ENCODE peak calls at places on chromosome 6, in seven cellular contexts. J, S, A, G, P, O and V are unnamed samples.

GRCh38 chr6:138129190-138129589 is 22.0 kb upstream of the PERP start:
- DNase-seq in J (no peak), S (no peak), A (no peak), G (no peak), P (peak), O (no peak), V (no peak)

GRCh38 chr6:3194535-3195376 is 32.7 kb downstream of the TUBB2B start:
- DNase-seq in J (no peak), S (peak), A (peak), G (peak), P (peak), O (peak), V (no peak)

GRCh38 chr6:18985061-18985460 is 597.9 kb downstream of the RNF144B start:
- DNase-seq in J (no peak), S (no peak), A (no peak), G (no peak), P (no peak), O (no peak), V (no peak)

GRCh38 chr6:16343593-16343992 is 105.2 kb downstream of the GMPR start:
- DNase-seq in J (no peak), S (no peak), A (no peak), G (no peak), P (no peak), O (no peak), V (no peak)

GRCh38 chr6:141667580-141668309 is 465.0 kb upstream of the GJE1 start:
- DNase-seq in J (no peak), S (peak), A (no peak), G (no peak), P (peak), O (no peak), V (peak)

GRCh38 chr6:111414373-111414772 is 68.6 kb downstream of the REV3L start:
- DNase-seq in J (no peak), S (no peak), A (no peak), G (no peak), P (no peak), O (no peak), V (no peak)

GRCh38 chr6:154996841-154997311 is 1.8 kb downstream of the TIAM2 start:
- DNase-seq in J (no peak), S (no peak), A (no peak), G (peak), P (no peak), O (no peak), V (peak)

GRCh38 chr6:76701610-76702009 is 629.1 kb upstream of the IMPG1 start:
- DNase-seq in J (no peak), S (no peak), A (no peak), G (no peak), P (peak), O (no peak), V (no peak)

GRCh38 chr6:78947529-78947928 is 80.2 kb downstream of the IRAK1BP1 start:
- DNase-seq in J (no peak), S (peak), A (no peak), G (no peak), P (peak), O (no peak), V (no peak)

GRCh38 chr6:144477841-144478240 is 192.7 kb downstream of the UTRN start:
- DNase-seq in J (no peak), S (no peak), A (no peak), G (no peak), P (no peak), O (no peak), V (no peak)

GRCh38 chr6:88972504-88973423 is 9.3 kb upstream of the RNGTT start:
- DNase-seq in J (no peak), S (no peak), A (no peak), G (no peak), P (no peak), O (no peak), V (no peak)

GRCh38 chr6:21915707-21916399 is 322.3 kb downstream of the SOX4 start:
- DNase-seq in J (no peak), S (peak), A (no peak), G (peak), P (peak), O (peak), V (peak)

GRCh38 chr6:27867051-27867940 is 44.9 kb downstream of the OR2B2 start:
- DNase-seq in J (no peak), S (peak), A (peak), G (peak), P (peak), O (peak), V (peak)

GRCh38 chr6:31702819-31703716 is at the start of gene ABHD16A:
- DNase-seq in J (peak), S (peak), A (peak), G (peak), P (peak), O (peak), V (peak)

GRCh38 chr6:157181649-157182048 is 141.7 kb downstream of the TMEM242 start:
- DNase-seq in J (no peak), S (no peak), A (no peak), G (no peak), P (no peak), O (no peak), V (peak)

GRCh38 chr6:10276106-10276505 is 138.8 kb downstream of the TFAP2A start:
- DNase-seq in J (no peak), S (no peak), A (no peak), G (no peak), P (peak), O (no peak), V (peak)

GRCh38 chr6:87407531-87407895 is 259 bp upstream of the CFAP206 start:
- DNase-seq in J (no peak), S (peak), A (no peak), G (no peak), P (peak), O (no peak), V (peak)

GRCh38 chr6:127083231-127084015 is 35.0 kb upstream of the RSPO3 start:
- DNase-seq in J (no peak), S (no peak), A (no peak), G (no peak), P (no peak), O (no peak), V (peak)

GRCh38 chr6:104955927-104956662 is 812 bp upstream of the LIN28B start:
- DNase-seq in J (no peak), S (no peak), A (peak), G (peak), P (no peak), O (no peak), V (no peak)

GRCh38 chr6:125793280-125793679 is 2.5 kb downstream of the NCOA7 start:
- DNase-seq in J (no peak), S (no peak), A (peak), G (peak), P (no peak), O (peak), V (no peak)

GRCh38 chr6:144217264-144217663 is 66.9 kb downstream of the STX11 start:
- DNase-seq in J (no peak), S (peak), A (no peak), G (no peak), P (no peak), O (no peak), V (no peak)

GRCh38 chr6:90008189-90008907 is 114.1 kb downstream of the GJA10 start:
- DNase-seq in J (no peak), S (no peak), A (no peak), G (no peak), P (no peak), O (no peak), V (peak)

GRCh38 chr6:29479560-29479959 is 8.2 kb downstream of the MAS1L start:
- DNase-seq in J (no peak), S (no peak), A (no peak), G (no peak), P (no peak), O (no peak), V (no peak)

GRCh38 chr6:126093108-126093507 is 106.8 kb downstream of the TRMT11 start:
- DNase-seq in J (no peak), S (no peak), A (no peak), G (no peak), P (no peak), O (no peak), V (no peak)

GRCh38 chr6:116102856-116103255 is 2.2 kb downstream of the NT5DC1 start:
- DNase-seq in J (no peak), S (no peak), A (no peak), G (no peak), P (no peak), O (no peak), V (peak)

GRCh38 chr6:151284012-151284411 is 44.2 kb downstream of the AKAP12 start:
- DNase-seq in J (no peak), S (no peak), A (no peak), G (no peak), P (no peak), O (no peak), V (peak)

GRCh38 chr6:13486679-13487121 is 700 bp downstream of the GFOD1 start:
- DNase-seq in J (no peak), S (peak), A (peak), G (peak), P (peak), O (peak), V (peak)

DNA sequence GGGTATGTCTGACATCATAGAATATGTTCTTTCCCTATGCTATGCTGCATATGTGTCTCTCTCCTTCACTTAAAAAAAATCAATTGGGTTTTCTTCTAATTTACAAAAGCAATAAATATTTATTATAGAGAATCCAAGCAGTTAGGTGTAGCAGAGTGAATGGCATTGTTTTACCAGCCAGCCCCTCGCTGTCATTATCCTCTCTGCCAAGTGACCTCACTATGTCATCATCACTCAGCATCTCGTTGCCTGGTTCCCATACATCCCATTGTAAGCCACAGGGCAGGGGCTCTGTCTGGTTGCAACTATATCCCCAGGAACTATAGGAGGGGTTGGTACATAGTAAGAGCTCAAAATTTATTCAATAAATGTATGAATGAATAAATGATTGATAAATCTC is 31.3 kb downstream of the KIAA0319 start:
- DNase-seq in J (no peak), S (no peak), A (no peak), G (no peak), P (no peak), O (no peak), V (no peak)
- H3K4me3 ChIP-seq in J (no peak), S (no peak), A (no peak), G (no peak), P (no peak), O (no peak), V (no peak)

GRCh38 chr6:160088069-160088773 is 33.4 kb upstream of the SLC22A1 start:
- DNase-seq in J (peak), S (peak), A (peak), G (peak), P (peak), O (peak), V (peak)
- TF ChIP-seq CTCF in J (no peak), S (peak), A (peak), G (peak), P (peak), O (peak), V (peak)

DNA sequence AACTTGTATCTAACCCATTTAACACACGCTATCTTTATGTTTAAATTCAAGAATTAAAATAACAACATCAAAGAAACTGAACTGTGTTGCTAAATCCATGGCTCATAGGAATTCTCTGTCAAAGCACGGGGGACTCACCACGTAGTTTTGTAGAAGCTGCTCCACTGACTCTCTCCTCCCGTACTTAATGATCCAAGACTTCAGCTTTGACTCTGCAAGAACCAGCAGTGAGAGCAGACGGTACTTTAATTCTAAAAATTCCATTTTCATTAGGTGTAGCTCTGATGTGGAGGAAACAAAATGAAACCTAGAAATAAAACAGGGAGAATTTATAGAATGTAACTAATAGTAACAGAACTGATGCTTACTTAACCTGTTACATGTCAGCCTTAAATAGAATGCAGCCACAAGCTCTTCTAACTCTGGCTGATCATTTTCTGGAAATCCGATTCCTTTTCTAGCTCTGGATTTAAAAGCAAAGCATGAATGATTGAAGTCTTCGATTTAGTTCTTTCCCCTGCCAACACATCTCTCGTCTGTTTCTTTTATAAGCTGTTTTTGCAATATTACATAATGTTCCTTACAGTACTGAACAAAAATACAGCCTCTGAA is 165.6 kb downstream of the SYNE1 start:
- DNase-seq in J (no peak), S (no peak), A (no peak), G (no peak), P (peak), O (no peak), V (no peak)
- H3K4me3 ChIP-seq in J (no peak), S (no peak), A (peak), G (no peak), P (no peak), O (no peak), V (no peak)

DNA sequence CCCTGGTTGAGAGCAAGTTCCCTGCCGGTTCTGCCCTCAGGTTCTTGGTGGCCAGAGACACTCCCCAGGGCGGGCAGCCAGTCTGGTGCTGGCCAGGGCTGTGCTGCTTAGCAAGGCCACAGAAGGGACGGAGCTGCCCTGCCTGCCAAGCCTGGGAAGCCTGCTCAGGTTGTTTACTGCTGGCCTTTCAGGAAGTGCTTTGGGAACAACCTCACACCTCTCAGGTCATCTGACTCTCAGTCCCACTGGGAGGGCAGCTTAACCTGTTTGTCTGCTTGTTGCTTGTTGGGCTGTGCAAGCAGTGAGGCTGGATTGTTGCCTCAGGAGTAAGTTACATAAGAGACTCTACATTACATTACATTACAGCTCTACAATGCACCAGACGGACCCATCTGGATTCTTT is 75.8 kb upstream of the AFDN start:
- DNase-seq in J (peak), S (no peak), A (no peak), G (no peak), P (no peak), O (peak), V (peak)
- TF ChIP-seq CTCF in J (no peak), S (no peak), A (no peak), G (no peak), P (no peak), O (no peak), V (no peak)